ENCODE peak calls at places on chromosomes 16 and 17, in six cellular contexts. L is GM23248, Q is lung, A is amygdala, T is GM10248, G is mesenchymal stem cell. V is an unnamed sample.

GRCh38 chr16:21568502-21569189 is 30.7 kb upstream of the METTL9 start:
- DNase-seq in L (no peak), Q (no peak), A (no peak), T (no peak), G (no peak), V (no peak)

GRCh38 chr17:69592692-69593350 is 178.3 kb downstream of the MAP2K6 start:
- DNase-seq in L (peak), Q (no peak), A (no peak), T (no peak), G (no peak), V (no peak)

GRCh38 chr17:76000016-76000754 is 470 bp upstream of the CDK3 start:
- DNase-seq in L (peak), Q (no peak), A (no peak), T (peak), G (peak), V (peak)

GRCh38 chr16:53892155-53892554 is 188.2 kb downstream of the FTO start:
- DNase-seq in L (peak), Q (peak), A (peak), T (peak), G (peak), V (no peak)

GRCh38 chr16:22948058-22948602 is 134.2 kb downstream of the HS3ST2 start:
- DNase-seq in L (peak), Q (no peak), A (no peak), T (peak), G (no peak), V (no peak)

GRCh38 chr17:48597775-48598631 is 4.4 kb upstream of the HOXB5 start:
- DNase-seq in L (peak), Q (peak), A (no peak), T (peak), G (peak), V (no peak)

GRCh38 chr16:9260665-9261064 is 169.2 kb downstream of the HAPSTR1 start:
- DNase-seq in L (no peak), Q (no peak), A (no peak), T (no peak), G (no peak), V (no peak)

GRCh38 chr17:9478889-9479288 is 96.7 kb downstream of the STX8 start:
- DNase-seq in L (no peak), Q (no peak), A (no peak), T (no peak), G (no peak), V (no peak)

GRCh38 chr17:19876524-19877161 is 8.9 kb upstream of the ULK2 start:
- DNase-seq in L (no peak), Q (peak), A (no peak), T (no peak), G (no peak), V (peak)

GRCh38 chr16:58027341-58028167 is 2.0 kb downstream of the MMP15 start:
- DNase-seq in L (peak), Q (peak), A (no peak), T (no peak), G (peak), V (no peak)

GRCh38 chr16:30359871-30360170 is 4.7 kb upstream of the CD2BP2 start:
- DNase-seq in L (no peak), Q (no peak), A (no peak), T (no peak), G (no peak), V (no peak)

GRCh38 chr16:89325861-89326471 is 108.5 kb downstream of the ZNF778 start:
- DNase-seq in L (peak), Q (peak), A (no peak), T (peak), G (peak), V (no peak)

GRCh38 chr17:48471807-48472484 is 41.9 kb upstream of the SKAP1 start:
- DNase-seq in L (no peak), Q (no peak), A (no peak), T (no peak), G (no peak), V (no peak)

GRCh38 chr17:63402808-63403207 is 43.3 kb downstream of the CYB561 start:
- DNase-seq in L (peak), Q (no peak), A (no peak), T (no peak), G (peak), V (no peak)

V was measured in central memory CD8-positive, alpha-beta T cell.